ENCODE peak calls at places on chromosomes 7 and 10, in ten cellular contexts. N is SK-N-DZ; L is fibroblast of the aortic adventitia; Q is HS-5; I is upper lobe of right lung; Y is activated T-helper 1 cell treated with anti-CD3 and anti-CD28 coated beads, Interleukin-12 subunit alpha, Interleukin-12 subunit beta, Interleukin-2, Interleukin-4 antibody, amounts not matched to agents 30 ng/mL and 10 ng/mL and 1 ng/mL, durations not matched to agents 14 hours and 24 hours and 36 hours; E is pons; V is RCC 7860; R is activated CD4-positive, alpha-beta T cell treated with anti-CD3 and anti-CD28 coated beads for 24 hours; G is NCI-H2081. U is an unnamed sample.

GRCh38 chr10:123972481-123973401 is 81.1 kb upstream of the CPXM2 start:
- DNase-seq in N (no peak), L (no peak), Q (no peak), I (no peak), Y (no peak), E (no peak), V (no peak), R (no peak), G (no peak), U (no peak)

GRCh38 chr7:55085511-55086412 is 66.9 kb downstream of the EGFR start:
- DNase-seq in N (no peak), L (no peak), Q (no peak), I (no peak), Y (no peak), E (no peak), V (peak), R (no peak), G (no peak), U (no peak)

GRCh38 chr7:106895246-106895864 is 30.3 kb downstream of the PIK3CG start:
- DNase-seq in N (no peak), L (no peak), Q (no peak), I (no peak), Y (no peak), E (no peak), V (no peak), R (no peak), G (no peak), U (no peak)

GRCh38 chr10:75283150-75284096 is 47.7 kb upstream of the COMTD1 start:
- DNase-seq in N (peak), L (peak), Q (no peak), I (no peak), Y (no peak), E (peak), V (no peak), R (no peak), G (peak), U (no peak)

GRCh38 chr7:32062150-32062549 is 8.1 kb downstream of the PDE1C start:
- DNase-seq in N (peak), L (peak), Q (no peak), I (peak), Y (no peak), E (no peak), V (no peak), R (no peak), G (peak), U (no peak)

GRCh38 chr7:801940-802364 is 30.3 kb upstream of the SUN1 start:
- DNase-seq in N (no peak), L (no peak), Q (no peak), I (peak), Y (no peak), E (no peak), V (no peak), R (no peak), G (peak), U (no peak)

GRCh38 chr10:71252195-71252594 is 39.8 kb downstream of the UNC5B start:
- DNase-seq in N (no peak), L (no peak), Q (no peak), I (no peak), Y (no peak), E (no peak), V (no peak), R (no peak), G (no peak), U (no peak)

GRCh38 chr7:118420888-118421287 is 196.4 kb downstream of the ANKRD7 start:
- DNase-seq in N (no peak), L (no peak), Q (no peak), I (no peak), Y (no peak), E (no peak), V (no peak), R (no peak), G (no peak), U (no peak)

GRCh38 chr7:141585592-141586510 is 34.6 kb downstream of the AGK start:
- DNase-seq in N (no peak), L (peak), Q (peak), I (no peak), Y (no peak), E (peak), V (peak), R (peak), G (no peak), U (no peak)

GRCh38 chr7:2670171-2670570 is 17.8 kb upstream of the AMZ1 start:
- DNase-seq in N (no peak), L (no peak), Q (no peak), I (no peak), Y (no peak), E (no peak), V (no peak), R (no peak), G (no peak), U (no peak)

GRCh38 chr7:129227646-129228578 is 3.1 kb downstream of the AHCYL2 start:
- DNase-seq in N (no peak), L (no peak), Q (no peak), I (no peak), Y (no peak), E (no peak), V (no peak), R (no peak), G (no peak), U (no peak)

GRCh38 chr10:21993360-21994001 is 10.0 kb downstream of the DNAJC1 start:
- DNase-seq in N (peak), L (peak), Q (no peak), I (no peak), Y (no peak), E (peak), V (peak), R (no peak), G (peak), U (no peak)

GRCh38 chr7:129609666-129610065 is 1.9 kb upstream of the NRF1 start:
- DNase-seq in N (no peak), L (no peak), Q (no peak), I (no peak), Y (no peak), E (no peak), V (peak), R (no peak), G (no peak), U (no peak)

GRCh38 chr10:112375721-112376577 is 2.0 kb downstream of the ACSL5 start:
- DNase-seq in N (no peak), L (peak), Q (no peak), I (peak), Y (peak), E (peak), V (peak), R (no peak), G (no peak), U (no peak)

GRCh38 chr10:50623299-50624153 is at the start of gene SGMS1:
- DNase-seq in N (peak), L (peak), Q (no peak), I (peak), Y (peak), E (no peak), V (peak), R (peak), G (peak), U (peak)

GRCh38 chr10:53314856-53315255 is 542.3 kb upstream of the MBL2 start:
- DNase-seq in N (no peak), L (peak), Q (peak), I (no peak), Y (no peak), E (no peak), V (peak), R (no peak), G (no peak), U (no peak)

GRCh38 chr7:26305048-26305868 is 13.6 kb downstream of the SNX10 start:
- DNase-seq in N (no peak), L (no peak), Q (no peak), I (no peak), Y (no peak), E (no peak), V (peak), R (no peak), G (no peak), U (no peak)

GRCh38 chr7:51237727-51238126 is 78.9 kb downstream of the COBL start:
- DNase-seq in N (no peak), L (no peak), Q (no peak), I (no peak), Y (no peak), E (no peak), V (no peak), R (no peak), G (no peak), U (no peak)

GRCh38 chr7:16989883-16990413 is 108.2 kb upstream of the AGR3 start:
- DNase-seq in N (no peak), L (peak), Q (peak), I (peak), Y (no peak), E (peak), V (peak), R (no peak), G (peak), U (no peak)

GRCh38 chr10:114413398-114413797 is 9.1 kb upstream of the AFAP1L2 start:
- DNase-seq in N (no peak), L (no peak), Q (no peak), I (peak), Y (no peak), E (no peak), V (peak), R (no peak), G (no peak), U (no peak)

GRCh38 chr7:6497637-6497905 is 49.8 kb upstream of the DAGLB start:
- DNase-seq in N (no peak), L (no peak), Q (no peak), I (no peak), Y (no peak), E (no peak), V (no peak), R (no peak), G (no peak), U (no peak)

U was measured in activated T-helper 9 cell treated with anti-CD3 and anti-CD28 coated beads, Interleukin-2, amount 50 U/mL, for 16 hours.